ENCODE peak calls at places on chromosomes 1 and 21, in seven cellular contexts. C is endothelial cell; S is stimulated activated CD4-positive, alpha-beta T cell treated with anti-CD3 and anti-CD28 coated beads, Interleukin-12 subunit alpha, Interleukin-12 subunit beta, amount 100 ng/mL, for 48 hours; Q is choroid plexus epithelial cell; E is B cell; B is glomerular endothelial cell; Z is CD8-positive, alpha-beta memory T cell. V is an unnamed sample.

GRCh38 chr1:116560704-116561490 is 9.9 kb downstream of the CD58 start:
- DNase-seq in C (no peak), S (no peak), Q (no peak), E (no peak), B (no peak), Z (no peak), V (no peak)

GRCh38 chr21:40837456-40837855 is 9.5 kb downstream of the DSCAM start:
- DNase-seq in C (no peak), S (no peak), Q (no peak), E (no peak), B (no peak), Z (no peak), V (no peak)

GRCh38 chr1:23343246-23344110 is 606 bp downstream of the HNRNPR start:
- DNase-seq in C (peak; percentile 56), S (peak; percentile 49), Q (peak; percentile 83), E (no peak), B (no peak), Z (peak; percentile 20), V (no peak)

GRCh38 chr1:96863449-96863848 is 141.9 kb downstream of the PTBP2 start:
- DNase-seq in C (no peak), S (no peak), Q (peak; percentile 58), E (no peak), B (no peak), Z (no peak), V (no peak)

GRCh38 chr1:44409019-44409602 is 4.1 kb downstream of the RNF220 start:
- DNase-seq in C (no peak), S (no peak), Q (no peak), E (no peak), B (no peak), Z (no peak), V (no peak)

GRCh38 chr1:30088594-30089556 is 634.5 kb downstream of the MATN1 start:
- DNase-seq in C (no peak), S (no peak), Q (peak; percentile 22), E (no peak), B (no peak), Z (no peak), V (no peak)

GRCh38 chr1:234495231-234495990 is 16.4 kb upstream of the TARBP1 start:
- DNase-seq in C (no peak), S (no peak), Q (peak; percentile 89), E (peak; percentile 30), B (no peak), Z (no peak), V (no peak)

GRCh38 chr21:42309753-42310213 is 5.4 kb downstream of the TFF3 start:
- DNase-seq in C (peak; percentile 79), S (peak; percentile 64), Q (peak; percentile 34), E (peak; percentile 75), B (peak; percentile 7), Z (peak; percentile 45), V (peak; percentile 59)

GRCh38 chr1:84570436-84571149 is 3.6 kb downstream of the CTBS start:
- DNase-seq in C (no peak), S (no peak), Q (peak; percentile 54), E (no peak), B (no peak), Z (no peak), V (no peak)

GRCh38 chr1:187413770-187414169 is 585.0 kb downstream of the PLA2G4A start:
- DNase-seq in C (no peak), S (no peak), Q (peak; percentile 52), E (no peak), B (no peak), Z (no peak), V (no peak)

GRCh38 chr1:93905734-93906133 is 3.5 kb downstream of the GCLM start:
- DNase-seq in C (no peak), S (no peak), Q (peak; percentile 46), E (no peak), B (no peak), Z (no peak), V (no peak)

GRCh38 chr1:156616463-156616862 is 2.8 kb upstream of the HAPLN2 start:
- DNase-seq in C (peak; percentile 36), S (no peak), Q (peak; percentile 73), E (no peak), B (no peak), Z (no peak), V (no peak)

GRCh38 chr1:94801919-94802546 is 18.1 kb upstream of the SLC44A3 start:
- DNase-seq in C (no peak), S (no peak), Q (peak; percentile 94), E (peak; percentile 33), B (no peak), Z (no peak), V (peak; percentile 66)

GRCh38 chr21:42157606-42158310 is 61.2 kb upstream of the ABCG1 start:
- DNase-seq in C (no peak), S (no peak), Q (no peak), E (no peak), B (no peak), Z (no peak), V (no peak)

GRCh38 chr21:45029298-45029967 is 44.9 kb upstream of the ADARB1 start:
- DNase-seq in C (no peak), S (no peak), Q (peak; percentile 74), E (no peak), B (no peak), Z (no peak), V (no peak)

GRCh38 chr21:15688809-15689208 is 41.0 kb upstream of the USP25 start:
- DNase-seq in C (no peak), S (no peak), Q (peak; percentile 69), E (no peak), B (no peak), Z (peak; percentile 20), V (no peak)

GRCh38 chr21:46207920-46208571 is 20.5 kb downstream of the LSS start:
- DNase-seq in C (no peak), S (no peak), Q (no peak), E (no peak), B (no peak), Z (no peak), V (peak; percentile 60)

GRCh38 chr1:113850127-113850796 is 21.2 kb downstream of the PTPN22 start:
- DNase-seq in C (no peak), S (no peak), Q (no peak), E (no peak), B (no peak), Z (no peak), V (no peak)

GRCh38 chr1:22793647-22794046 is 83.0 kb downstream of the EPHB2 start:
- DNase-seq in C (no peak), S (no peak), Q (no peak), E (no peak), B (no peak), Z (no peak), V (no peak)

GRCh38 chr1:56404561-56405030 is 174.8 kb downstream of the PLPP3 start:
- DNase-seq in C (no peak), S (no peak), Q (no peak), E (no peak), B (no peak), Z (no peak), V (no peak)

GRCh38 chr1:18739956-18740355 is 109.3 kb downstream of the PAX7 start:
- DNase-seq in C (no peak), S (no peak), Q (no peak), E (no peak), B (no peak), Z (no peak), V (no peak)

GRCh38 chr1:156838972-156839371 is 19.9 kb downstream of the INSRR start:
- DNase-seq in C (peak; percentile 50), S (no peak), Q (peak; percentile 36), E (peak; percentile 51), B (no peak), Z (peak; percentile 45), V (peak; percentile 42)

GRCh38 chr21:41065539-41065938 is 102.4 kb upstream of the BACE2 start:
- DNase-seq in C (no peak), S (no peak), Q (no peak), E (no peak), B (no peak), Z (no peak), V (no peak)

GRCh38 chr1:236388332-236388731 is 5.8 kb upstream of the EDARADD start:
- DNase-seq in C (no peak), S (no peak), Q (no peak), E (no peak), B (no peak), Z (no peak), V (no peak)

GRCh38 chr1:224542783-224543440 is 73.2 kb upstream of the CNIH3 start:
- DNase-seq in C (no peak), S (peak; percentile 2), Q (peak; percentile 91), E (no peak), B (peak; percentile 97), Z (no peak), V (no peak)

GRCh38 chr1:57839488-57839887 is 415.6 kb upstream of the DAB1 start:
- DNase-seq in C (no peak), S (no peak), Q (no peak), E (no peak), B (no peak), Z (no peak), V (no peak)

GRCh38 chr1:185154912-185155513 is 1.7 kb downstream of the TRMT1L start:
- DNase-seq in C (no peak), S (no peak), Q (peak; percentile 30), E (no peak), B (no peak), Z (no peak), V (no peak)

GRCh38 chr1:109084563-109085517 is 5.7 kb upstream of the TMEM167B start:
- DNase-seq in C (no peak), S (no peak), Q (peak; percentile 70), E (no peak), B (no peak), Z (no peak), V (no peak)

GRCh38 chr1:200351826-200352549 is 57.8 kb downstream of the ZNF281 start:
- DNase-seq in C (no peak), S (no peak), Q (peak; percentile 98), E (peak; percentile 26), B (no peak), Z (peak; percentile 31), V (no peak)

GRCh38 chr1:10507111-10507879 is 32.5 kb downstream of the PEX14 start:
- DNase-seq in C (peak; percentile 55), S (peak; percentile 30), Q (peak; percentile 95), E (peak; percentile 48), B (no peak), Z (peak; percentile 49), V (peak; percentile 61)

GRCh38 chr1:67850611-67851075 is 17.4 kb upstream of the GNG12 start:
- DNase-seq in C (no peak), S (no peak), Q (peak; percentile 91), E (no peak), B (peak; percentile 95), Z (no peak), V (peak; percentile 26)

GRCh38 chr1:115647507-115647906 is 5.7 kb downstream of the VANGL1 start:
- DNase-seq in C (no peak), S (no peak), Q (no peak), E (no peak), B (no peak), Z (no peak), V (no peak)

GRCh38 chr1:239899747-239900146 is 191.9 kb upstream of the FMN2 start:
- DNase-seq in C (no peak), S (no peak), Q (no peak), E (no peak), B (no peak), Z (no peak), V (no peak)

GRCh38 chr1:27966402-27967105 is 6.8 kb downstream of the XKR8 start:
- DNase-seq in C (no peak), S (no peak), Q (no peak), E (no peak), B (no peak), Z (no peak), V (no peak)

GRCh38 chr1:184889183-184889582 is 85.1 kb downstream of the NIBAN1 start:
- DNase-seq in C (no peak), S (no peak), Q (no peak), E (no peak), B (no peak), Z (no peak), V (no peak)

GRCh38 chr1:167430849-167431242 is 87.5 kb downstream of the CD247 start:
- DNase-seq in C (no peak), S (no peak), Q (no peak), E (peak; percentile 21), B (no peak), Z (no peak), V (no peak)

GRCh38 chr1:20426371-20426770 is 59.6 kb downstream of the CAMK2N1 start:
- DNase-seq in C (no peak), S (no peak), Q (no peak), E (no peak), B (no peak), Z (no peak), V (no peak)

GRCh38 chr1:88141499-88142074 is 542.5 kb upstream of the PKN2 start:
- DNase-seq in C (no peak), S (no peak), Q (no peak), E (no peak), B (no peak), Z (no peak), V (no peak)